ENCODE peak calls at places on chromosomes 5 and 9, in nine cellular contexts. V is A549; H is body of pancreas; K is lung; P is transverse colon; Q is heart left ventricle; M is CD8-positive, alpha-beta T cell; R is spleen; N is GM23338. G is an unnamed sample.

GRCh38 chr9:118563677-118564076 is 805.6 kb downstream of the BRINP1 start:
- DNase-seq in V (no peak), H (no peak), K (no peak), P (no peak), Q (no peak), M (no peak), R (no peak), N (no peak), G (no peak)

GRCh38 chr5:98929982-98930355 is 1.2 kb upstream of the CHD1 start:
- DNase-seq in V (no peak), H (peak; percentile 46), K (no peak), P (peak; percentile 23), Q (no peak), M (no peak), R (no peak), N (no peak), G (peak; percentile 40)

GRCh38 chr5:5313081-5313736 is 109.3 kb upstream of the ICE1 start:
- DNase-seq in V (no peak), H (peak; percentile 18), K (no peak), P (no peak), Q (no peak), M (no peak), R (no peak), N (no peak), G (no peak)

GRCh38 chr5:126837907-126838539 is 61.1 kb downstream of the LMNB1 start:
- DNase-seq in V (no peak), H (no peak), K (no peak), P (no peak), Q (no peak), M (no peak), R (no peak), N (no peak), G (no peak)

GRCh38 chr9:34701023-34701768 is 8.7 kb downstream of the CCL21 start:
- DNase-seq in V (peak; percentile 83), H (peak; percentile 78), K (peak; percentile 70), P (peak; percentile 79), Q (peak; percentile 87), M (peak; percentile 72), R (peak; percentile 91), N (peak; percentile 88), G (peak; percentile 84)

GRCh38 chr9:33943389-33943788 is 105.3 kb downstream of the UBAP2 start:
- DNase-seq in V (no peak), H (no peak), K (no peak), P (no peak), Q (no peak), M (no peak), R (no peak), N (no peak), G (no peak)

GRCh38 chr5:44332360-44332971 is 56.8 kb downstream of the FGF10 start:
- DNase-seq in V (peak; percentile 4), H (peak; percentile 9), K (no peak), P (no peak), Q (no peak), M (no peak), R (no peak), N (peak; percentile 94), G (no peak)

GRCh38 chr5:95859327-95860060 is 37.0 kb upstream of the GLRX start:
- DNase-seq in V (no peak), H (no peak), K (no peak), P (no peak), Q (no peak), M (no peak), R (no peak), N (no peak), G (no peak)

GRCh38 chr5:154977409-154977808 is 36.1 kb upstream of the KIF4B start:
- DNase-seq in V (no peak), H (no peak), K (no peak), P (no peak), Q (no peak), M (no peak), R (no peak), N (no peak), G (no peak)

GRCh38 chr5:180126716-180127681 is 55.4 kb upstream of the RNF130 start:
- DNase-seq in V (peak; percentile 66), H (peak; percentile 40), K (peak; percentile 28), P (no peak), Q (peak; percentile 64), M (peak; percentile 28), R (peak; percentile 85), N (peak; percentile 57), G (peak; percentile 52)

GRCh38 chr9:107635137-107635802 is 145.7 kb upstream of the KLF4 start:
- DNase-seq in V (no peak), H (no peak), K (no peak), P (no peak), Q (no peak), M (no peak), R (no peak), N (no peak), G (no peak)

GRCh38 chr9:37031902-37032301 is 2.2 kb downstream of the PAX5 start:
- DNase-seq in V (no peak), H (no peak), K (no peak), P (no peak), Q (no peak), M (no peak), R (no peak), N (peak; percentile 50), G (no peak)

GRCh38 chr9:37029776-37030590 is 4.1 kb downstream of the PAX5 start:
- DNase-seq in V (no peak), H (no peak), K (no peak), P (no peak), Q (no peak), M (no peak), R (peak; percentile 81), N (peak; percentile 68), G (no peak)

GRCh38 chr9:37031081-37031480 is 3.0 kb downstream of the PAX5 start:
- DNase-seq in V (no peak), H (no peak), K (no peak), P (no peak), Q (no peak), M (no peak), R (no peak), N (no peak), G (no peak)

GRCh38 chr9:37029304-37029775 is 4.7 kb downstream of the PAX5 start:
- DNase-seq in V (no peak), H (no peak), K (no peak), P (no peak), Q (no peak), M (no peak), R (peak; percentile 84), N (peak; percentile 54), G (no peak)

GRCh38 chr9:37030591-37030939 is 3.5 kb downstream of the PAX5 start:
- DNase-seq in V (no peak), H (no peak), K (no peak), P (no peak), Q (no peak), M (no peak), R (peak; percentile 79), N (peak; percentile 48), G (no peak)
- H3K4me3 ChIP-seq in V (no peak overlapping the region), H (no peak overlapping the region), K (no peak overlapping the region), P (no peak overlapping the region), Q (no peak overlapping the region), M (no peak overlapping the region), R (peak overlapping the region; percentile 36), N (peak overlapping the region; percentile 75), G (no peak overlapping the region)

GRCh38 chr5:65647941-65648340 is 23.1 kb downstream of the SHLD3 start:
- DNase-seq in V (no peak), H (no peak), K (no peak), P (no peak), Q (no peak), M (no peak), R (no peak), N (peak; percentile 65), G (no peak)
- TF ChIP-seq CTCF in V (no peak), H (no peak), K (no peak), P (no peak), Q (no peak), M (no peak), R (no peak), N (no peak), G (no peak)

DNA sequence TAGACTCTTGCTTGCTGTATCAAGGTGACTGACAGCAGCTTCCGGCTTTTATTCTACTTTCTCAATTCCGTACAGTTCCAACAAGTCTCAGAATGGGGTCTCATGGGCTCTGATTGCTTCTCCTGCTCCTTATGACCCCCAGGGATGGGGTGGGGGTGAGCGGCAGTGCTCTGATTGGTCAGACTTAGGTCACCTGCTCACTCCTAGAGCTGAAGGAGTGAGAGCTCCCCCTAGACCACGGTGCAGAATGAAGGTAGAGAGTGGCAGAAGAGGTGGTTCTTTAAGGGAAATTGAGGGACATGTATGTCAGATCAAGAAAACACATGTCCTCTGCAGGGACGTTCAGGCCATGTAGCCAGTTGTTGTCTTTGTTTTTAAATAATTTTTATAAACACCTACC is 115.2 kb downstream of the C9orf152 start:
- DNase-seq in V (no peak), H (no peak), K (no peak), P (no peak), Q (no peak), M (no peak), R (no peak), N (no peak), G (no peak)
- H3K4me1 ChIP-seq in V (peaks cover 18% of the 10 kb centered on the region), H (peaks cover 8% of the 10 kb centered on the region), K (peaks cover 55% of the 10 kb centered on the region), P (peaks cover 19% of the 10 kb centered on the region), Q (peaks cover 58% of the 10 kb centered on the region), M (no peaks in the 10 kb centered on the region), R (peaks cover 30% of the 10 kb centered on the region), N (peaks cover 13% of the 10 kb centered on the region), G (peaks cover 7% of the 10 kb centered on the region)

GRCh38 chr5:78512440-78512839 is 136.1 kb downstream of the LHFPL2 start:
- DNase-seq in V (no peak), H (no peak), K (no peak), P (no peak), Q (no peak), M (no peak), R (no peak), N (no peak), G (no peak)

GRCh38 chr5:78509145-78509865 is 139.3 kb downstream of the LHFPL2 start:
- DNase-seq in V (no peak), H (no peak), K (no peak), P (no peak), Q (no peak), M (no peak), R (no peak), N (no peak), G (no peak)

GRCh38 chr5:78509884-78510769 is 138.4 kb downstream of the LHFPL2 start:
- DNase-seq in V (no peak), H (peak; percentile 91), K (peak; percentile 70), P (peak; percentile 80), Q (peak; percentile 90), M (peak; percentile 23), R (peak; percentile 94), N (peak; percentile 84), G (peak; percentile 85)

GRCh38 chr5:78508231-78508765 is 140.3 kb downstream of the LHFPL2 start:
- DNase-seq in V (no peak), H (no peak), K (no peak), P (no peak), Q (no peak), M (no peak), R (no peak), N (no peak), G (no peak)

DNA sequence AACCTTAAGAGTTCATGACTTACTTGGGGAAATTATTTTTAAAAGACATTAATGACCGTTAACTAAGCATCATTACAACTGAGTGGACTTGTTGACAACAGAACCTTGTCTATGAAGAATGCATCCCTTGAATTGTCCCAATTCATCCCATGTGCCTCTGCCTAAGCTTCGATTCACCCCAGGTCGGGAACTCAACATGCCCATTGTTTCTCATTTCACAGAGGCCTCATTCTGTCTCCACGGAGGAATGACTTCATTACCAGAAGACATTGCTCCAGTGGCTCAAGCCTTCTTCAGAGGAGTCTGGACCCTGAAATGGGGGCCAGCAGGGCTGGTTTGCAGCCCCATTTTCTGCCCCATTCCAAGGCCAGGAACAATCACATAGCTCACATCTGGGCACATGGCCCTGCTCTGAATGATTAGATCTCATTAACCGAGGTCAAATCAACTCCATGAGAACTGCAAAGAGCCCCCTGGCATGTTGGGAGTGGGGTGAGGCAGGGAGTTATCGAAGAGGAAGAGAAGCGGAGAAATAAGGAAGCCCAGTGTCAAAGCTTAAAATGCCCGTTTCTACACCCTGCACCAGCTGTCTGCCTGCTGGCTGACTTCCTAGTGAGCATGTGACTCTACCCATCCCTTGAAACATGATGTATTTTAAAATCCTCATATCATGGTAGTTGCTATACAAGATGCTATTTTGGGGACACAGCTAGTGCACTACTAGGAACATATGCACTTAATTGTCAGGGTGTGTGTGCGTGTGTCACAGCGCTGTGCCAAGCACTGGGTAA is 137.3 kb downstream of the LHFPL2 start:
- DNase-seq in V (no peak), H (peak; percentile 19), K (no peak), P (no peak), Q (no peak), M (no peak), R (no peak), N (no peak), G (no peak)
- H3K4me3 ChIP-seq in V (no peak overlapping the region), H (no peak overlapping the region), K (no peak overlapping the region), P (no peak overlapping the region), Q (no peak overlapping the region), M (no peak overlapping the region), R (no peak overlapping the region), N (no peak overlapping the region), G (no peak overlapping the region)

G was measured in mucosa of descending colon.